ENCODE peak calls at places on chromosomes 11 and 22, in eight cellular contexts. L is NCI-H1436 treated with DMSO at 0.1 percent for 48 hours, G is NCI-H1417, F is T-helper 2 cell, Z is amygdala, C is MCF 10A, A is fibroblast of mammary gland, R is HFFc6. X is an unnamed sample.

GRCh38 chr11:76785513-76785912 is 2.4 kb downstream of the TSKU start:
- DNase-seq in G (no peak), L (no peak), Z (no peak), A (no peak), R (no peak), F (no peak), C (no peak), X (no peak)

GRCh38 chr11:65414776-65415498 is 7.7 kb upstream of the NEAT1 start:
- DNase-seq in G (no peak), A (peak; percentile 74), L (no peak), R (no peak), C (no peak), Z (no peak), F (no peak), X (peak; percentile 4)

GRCh38 chr11:77197626-77198320 is 69.7 kb downstream of the MYO7A start:
- DNase-seq in C (no peak), G (no peak), L (no peak), Z (no peak), R (no peak), F (no peak), A (no peak), X (no peak)

GRCh38 chr11:12585861-12586260 is 88.4 kb upstream of the TEAD1 start:
- DNase-seq in R (no peak), A (peak; percentile 23), F (no peak), Z (no peak), G (no peak), C (no peak), L (no peak), X (no peak)

GRCh38 chr22:27531782-27532530 is 269.6 kb downstream of the MN1 start:
- DNase-seq in A (peak; percentile 84), G (no peak), L (no peak), Z (no peak), R (peak; percentile 53), C (peak; percentile 33), F (no peak), X (peak; percentile 75)

GRCh38 chr11:67054851-67055523 is 1.7 kb upstream of the RHOD start:
- DNase-seq in F (no peak), C (peak; percentile 88), A (peak; percentile 61), R (peak; percentile 84), L (no peak), G (peak; percentile 97), Z (no peak), X (peak; percentile 55)

GRCh38 chr11:118081241-118081958 is 4.5 kb downstream of the TMPRSS4 start:
- DNase-seq in G (no peak), C (no peak), A (no peak), F (no peak), L (no peak), R (no peak), Z (no peak), X (no peak)

GRCh38 chr11:106305458-106305857 is 228.0 kb downstream of the AASDHPPT start:
- DNase-seq in L (no peak), Z (no peak), A (no peak), F (no peak), G (no peak), C (no peak), R (no peak), X (no peak)

GRCh38 chr11:441418-442274 is at the start of gene ANO9:
- DNase-seq in C (peak; percentile 46), F (peak; percentile 60), L (no peak), Z (no peak), A (no peak), G (peak; percentile 67), R (no peak), X (no peak)

GRCh38 chr22:49266561-49267519 is 560.8 kb downstream of the BRD1 start:
- DNase-seq in C (no peak), G (no peak), R (no peak), A (no peak), L (no peak), Z (no peak), F (no peak), X (no peak)

GRCh38 chr11:69102732-69103615 is 52.8 kb upstream of the SMIM38 start:
- DNase-seq in A (peak; percentile 10), G (no peak), L (no peak), F (no peak), C (no peak), Z (no peak), R (no peak), X (no peak)

GRCh38 chr11:1628506-1629325 is 859 bp upstream of the KRTAP5-5 start:
- DNase-seq in R (no peak), F (peak; percentile 47), Z (no peak), G (no peak), C (peak; percentile 38), A (peak; percentile 11), L (no peak), X (peak; percentile 76)

GRCh38 chr11:122020902-122021301 is 95.1 kb downstream of the BLID start:
- DNase-seq in Z (no peak), A (peak; percentile 42), R (no peak), G (no peak), C (peak; percentile 16), L (no peak), F (no peak), X (no peak)

GRCh38 chr11:17743808-17744119 is 9.2 kb downstream of the KCNC1 start:
- DNase-seq in L (no peak), R (peak; percentile 13), F (no peak), C (peak; percentile 43), Z (no peak), A (peak; percentile 68), G (no peak), X (no peak)

GRCh38 chr11:72676874-72677341 is 2.7 kb upstream of the PDE2A start:
- DNase-seq in C (peak; percentile 53), L (no peak), G (peak; percentile 49), A (peak; percentile 8), Z (no peak), R (peak; percentile 10), F (peak; percentile 37), X (peak; percentile 68)

GRCh38 chr11:68122936-68123539 is 1.9 kb upstream of the CHKA start:
- DNase-seq in F (no peak), L (no peak), Z (no peak), C (no peak), A (no peak), R (no peak), G (no peak), X (no peak)

GRCh38 chr11:36500315-36500721 is 9.8 kb downstream of the TRAF6 start:
- DNase-seq in R (peak; percentile 90), G (no peak), F (no peak), L (no peak), C (peak; percentile 69), A (peak; percentile 92), Z (peak; percentile 5), X (peak; percentile 80)

GRCh38 chr22:42202669-42203068 is 67.8 kb downstream of the TCF20 start:
- DNase-seq in G (no peak), A (peak; percentile 30), Z (no peak), C (no peak), F (peak; percentile 27), L (no peak), R (no peak), X (peak; percentile 11)

GRCh38 chr11:68841718-68842426 is at the start of gene CPT1A:
- DNase-seq in C (peak; percentile 74), R (peak; percentile 52), L (no peak), A (peak; percentile 59), Z (no peak), G (peak; percentile 78), F (peak; percentile 64), X (peak; percentile 93)

X was measured in adipocyte.